ENCODE peak calls at places on chromosomes 6 and 20, in nine cellular contexts. One of them, this sample, is unnamed.
A peak's percentile ranks its signal among the peaks of the same experiment; 100 is the strongest.

GRCh38 chr20:59634435-59635005 is 30.2 kb downstream of the PHACTR3 start:
- DNase-seq in NCI-H2029: no peak
- DNase-seq in nucleus accumbens: no peak
- DNase-seq in T-helper 1 cell: no peak
- DNase-seq in HS-27A: no peak
- DNase-seq in NCI-H2171 treated with DMSO at 0.1 percent for 48 hours: no peak
- DNase-seq in cerebellar cortex: no peak
- DNase-seq in effector CD8-positive, alpha-beta T cell: no peak
- DNase-seq in GM12878: no peak
- DNase-seq in this sample: no peak

GRCh38 chr20:58359441-58359840 is 29.6 kb upstream of the VAPB start:
- DNase-seq in NCI-H2029: no peak
- DNase-seq in nucleus accumbens: no peak
- DNase-seq in T-helper 1 cell: no peak
- DNase-seq in HS-27A: no peak
- DNase-seq in NCI-H2171 treated with DMSO at 0.1 percent for 48 hours: no peak
- DNase-seq in cerebellar cortex: no peak
- DNase-seq in effector CD8-positive, alpha-beta T cell: no peak
- DNase-seq in GM12878: no peak
- DNase-seq in this sample: no peak

GRCh38 chr20:49690899-49691620 is 22.6 kb downstream of the B4GALT5 start:
- DNase-seq in NCI-H2029: no peak
- DNase-seq in nucleus accumbens: no peak
- DNase-seq in T-helper 1 cell: no peak
- DNase-seq in HS-27A: no peak
- DNase-seq in NCI-H2171 treated with DMSO at 0.1 percent for 48 hours: no peak
- DNase-seq in cerebellar cortex: no peak
- DNase-seq in effector CD8-positive, alpha-beta T cell: no peak
- DNase-seq in GM12878: no peak
- DNase-seq in this sample: no peak

GRCh38 chr20:21228511-21228910 is 74.6 kb upstream of the XRN2 start:
- DNase-seq in NCI-H2029: no peak
- DNase-seq in nucleus accumbens: no peak
- DNase-seq in T-helper 1 cell: no peak
- DNase-seq in HS-27A: no peak
- DNase-seq in NCI-H2171 treated with DMSO at 0.1 percent for 48 hours: no peak
- DNase-seq in cerebellar cortex: no peak
- DNase-seq in effector CD8-positive, alpha-beta T cell: no peak
- DNase-seq in GM12878: peak; percentile 17
- DNase-seq in this sample: no peak

GRCh38 chr6:3061501-3061941 is 6.8 kb upstream of the RIPK1 start:
- DNase-seq in NCI-H2029: no peak
- DNase-seq in nucleus accumbens: no peak
- DNase-seq in T-helper 1 cell: no peak
- DNase-seq in HS-27A: peak; percentile 68
- DNase-seq in NCI-H2171 treated with DMSO at 0.1 percent for 48 hours: no peak
- DNase-seq in cerebellar cortex: no peak
- DNase-seq in effector CD8-positive, alpha-beta T cell: no peak
- DNase-seq in GM12878: no peak
- DNase-seq in this sample: no peak

GRCh38 chr20:6956574-6956973 is 189.1 kb downstream of the BMP2 start:
- DNase-seq in NCI-H2029: no peak
- DNase-seq in nucleus accumbens: no peak
- DNase-seq in T-helper 1 cell: no peak
- DNase-seq in HS-27A: no peak
- DNase-seq in NCI-H2171 treated with DMSO at 0.1 percent for 48 hours: no peak
- DNase-seq in cerebellar cortex: no peak
- DNase-seq in effector CD8-positive, alpha-beta T cell: no peak
- DNase-seq in GM12878: no peak
- DNase-seq in this sample: no peak

GRCh38 chr20:50303573-50304500 is 113.2 kb downstream of the CEBPB start:
- DNase-seq in NCI-H2029: peak; percentile 74
- DNase-seq in nucleus accumbens: peak; percentile 15
- DNase-seq in T-helper 1 cell: no peak
- DNase-seq in HS-27A: no peak
- DNase-seq in NCI-H2171 treated with DMSO at 0.1 percent for 48 hours: peak; percentile 81
- DNase-seq in cerebellar cortex: no peak
- DNase-seq in effector CD8-positive, alpha-beta T cell: no peak
- DNase-seq in GM12878: no peak
- DNase-seq in this sample: peak; percentile 27

GRCh38 chr20:3997446-3997845 is 17.9 kb downstream of the RNF24 start:
- DNase-seq in NCI-H2029: no peak
- DNase-seq in nucleus accumbens: no peak
- DNase-seq in T-helper 1 cell: no peak
- DNase-seq in HS-27A: no peak
- DNase-seq in NCI-H2171 treated with DMSO at 0.1 percent for 48 hours: peak; percentile 78
- DNase-seq in cerebellar cortex: no peak
- DNase-seq in effector CD8-positive, alpha-beta T cell: no peak
- DNase-seq in GM12878: no peak
- DNase-seq in this sample: no peak

GRCh38 chr20:34110025-34111013 is 1.7 kb downstream of the EIF2S2 start:
- DNase-seq in NCI-H2029: no peak
- DNase-seq in nucleus accumbens: no peak
- DNase-seq in T-helper 1 cell: no peak
- DNase-seq in HS-27A: no peak
- DNase-seq in NCI-H2171 treated with DMSO at 0.1 percent for 48 hours: no peak
- DNase-seq in cerebellar cortex: no peak
- DNase-seq in effector CD8-positive, alpha-beta T cell: no peak
- DNase-seq in GM12878: no peak
- DNase-seq in this sample: no peak

GRCh38 chr6:1190361-1190760 is 121.5 kb upstream of the FOXQ1 start:
- DNase-seq in NCI-H2029: peak; percentile 94
- DNase-seq in nucleus accumbens: no peak
- DNase-seq in T-helper 1 cell: no peak
- DNase-seq in HS-27A: peak; percentile 74
- DNase-seq in NCI-H2171 treated with DMSO at 0.1 percent for 48 hours: no peak
- DNase-seq in cerebellar cortex: no peak
- DNase-seq in effector CD8-positive, alpha-beta T cell: no peak
- DNase-seq in GM12878: no peak
- DNase-seq in this sample: no peak

GRCh38 chr6:298233-299049 is 6.2 kb downstream of the DUSP22 start:
- DNase-seq in NCI-H2029: no peak
- DNase-seq in nucleus accumbens: no peak
- DNase-seq in T-helper 1 cell: no peak
- DNase-seq in HS-27A: no peak
- DNase-seq in NCI-H2171 treated with DMSO at 0.1 percent for 48 hours: no peak
- DNase-seq in cerebellar cortex: no peak
- DNase-seq in effector CD8-positive, alpha-beta T cell: no peak
- DNase-seq in GM12878: no peak
- DNase-seq in this sample: peak; percentile 39

GRCh38 chr20:10565191-10565921 is 108.4 kb downstream of the JAG1 start:
- DNase-seq in NCI-H2029: no peak
- DNase-seq in nucleus accumbens: no peak
- DNase-seq in T-helper 1 cell: no peak
- DNase-seq in HS-27A: no peak
- DNase-seq in NCI-H2171 treated with DMSO at 0.1 percent for 48 hours: no peak
- DNase-seq in cerebellar cortex: no peak
- DNase-seq in effector CD8-positive, alpha-beta T cell: no peak
- DNase-seq in GM12878: no peak
- DNase-seq in this sample: no peak

GRCh38 chr20:48932375-48932941 is 10.9 kb downstream of the ARFGEF2 start:
- DNase-seq in NCI-H2029: no peak
- DNase-seq in nucleus accumbens: no peak
- DNase-seq in T-helper 1 cell: no peak
- DNase-seq in HS-27A: no peak
- DNase-seq in NCI-H2171 treated with DMSO at 0.1 percent for 48 hours: no peak
- DNase-seq in cerebellar cortex: no peak
- DNase-seq in effector CD8-positive, alpha-beta T cell: no peak
- DNase-seq in GM12878: no peak
- DNase-seq in this sample: no peak

GRCh38 chr6:138088307-138088744 is 18.9 kb downstream of the PERP start:
- DNase-seq in NCI-H2029: no peak
- DNase-seq in nucleus accumbens: no peak
- DNase-seq in T-helper 1 cell: no peak
- DNase-seq in HS-27A: no peak
- DNase-seq in NCI-H2171 treated with DMSO at 0.1 percent for 48 hours: no peak
- DNase-seq in cerebellar cortex: no peak
- DNase-seq in effector CD8-positive, alpha-beta T cell: no peak
- DNase-seq in GM12878: no peak
- DNase-seq in this sample: no peak

GRCh38 chr6:16472349-16473069 is 234.1 kb downstream of the GMPR start:
- DNase-seq in NCI-H2029: no peak
- DNase-seq in nucleus accumbens: no peak
- DNase-seq in T-helper 1 cell: no peak
- DNase-seq in HS-27A: peak; percentile 17
- DNase-seq in NCI-H2171 treated with DMSO at 0.1 percent for 48 hours: no peak
- DNase-seq in cerebellar cortex: no peak
- DNase-seq in effector CD8-positive, alpha-beta T cell: no peak
- DNase-seq in GM12878: no peak
- DNase-seq in this sample: no peak

GRCh38 chr20:31740656-31741323 is 1.7 kb downstream of the TPX2 start:
- DNase-seq in NCI-H2029: no peak
- DNase-seq in nucleus accumbens: no peak
- DNase-seq in T-helper 1 cell: no peak
- DNase-seq in HS-27A: no peak
- DNase-seq in NCI-H2171 treated with DMSO at 0.1 percent for 48 hours: no peak
- DNase-seq in cerebellar cortex: no peak
- DNase-seq in effector CD8-positive, alpha-beta T cell: no peak
- DNase-seq in GM12878: no peak
- DNase-seq in this sample: no peak

GRCh38 chr6:75204222-75204958 is 1.5 kb downstream of the COL12A1 start:
- DNase-seq in NCI-H2029: peak; percentile 1
- DNase-seq in nucleus accumbens: no peak
- DNase-seq in T-helper 1 cell: no peak
- DNase-seq in HS-27A: no peak
- DNase-seq in NCI-H2171 treated with DMSO at 0.1 percent for 48 hours: peak; percentile 60
- DNase-seq in cerebellar cortex: peak; percentile 52
- DNase-seq in effector CD8-positive, alpha-beta T cell: no peak
- DNase-seq in GM12878: no peak
- DNase-seq in this sample: peak; percentile 45

GRCh38 chr20:23399568-23400241 is 21.6 kb downstream of the NAPB start:
- DNase-seq in NCI-H2029: peak; percentile 36
- DNase-seq in nucleus accumbens: no peak
- DNase-seq in T-helper 1 cell: no peak
- DNase-seq in HS-27A: no peak
- DNase-seq in NCI-H2171 treated with DMSO at 0.1 percent for 48 hours: peak; percentile 4
- DNase-seq in cerebellar cortex: no peak
- DNase-seq in effector CD8-positive, alpha-beta T cell: no peak
- DNase-seq in GM12878: no peak
- DNase-seq in this sample: no peak

GRCh38 chr6:40550096-40550731 is 37.0 kb downstream of the LRFN2 start:
- DNase-seq in NCI-H2029: no peak
- DNase-seq in nucleus accumbens: no peak
- DNase-seq in T-helper 1 cell: no peak
- DNase-seq in HS-27A: no peak
- DNase-seq in NCI-H2171 treated with DMSO at 0.1 percent for 48 hours: no peak
- DNase-seq in cerebellar cortex: peak; percentile 42
- DNase-seq in effector CD8-positive, alpha-beta T cell: no peak
- DNase-seq in GM12878: no peak
- DNase-seq in this sample: peak; percentile 4